ENCODE peak calls at places on chromosomes 5 and 9, in four cellular contexts. C is neural crest cell; Q is CD8-positive, alpha-beta T cell; M is T-helper 9 cell. R is an unnamed sample.

GRCh38 chr5:177313561-177314259 is 2.0 kb upstream of the MXD3 start:
- DNase-seq in C (no peak), Q (no peak), M (no peak), R (no peak)

GRCh38 chr5:150618588-150619281 is 21.7 kb upstream of the SYNPO start:
- DNase-seq in C (no peak), Q (no peak), M (no peak), R (no peak)

GRCh38 chr9:133090752-133091325 is 29.1 kb downstream of the CEL start:
- DNase-seq in C (no peak), Q (no peak), M (no peak), R (no peak)

GRCh38 chr5:169796731-169797130 is 159.7 kb downstream of the DOCK2 start:
- DNase-seq in C (no peak), Q (no peak), M (no peak), R (no peak)

GRCh38 chr5:150509992-150510391 is 2.1 kb downstream of the NDST1 start:
- DNase-seq in C (no peak), Q (no peak), M (no peak), R (no peak)

GRCh38 chr5:16066810-16067209 is 112.8 kb downstream of the MARCHF11 start:
- DNase-seq in C (no peak), Q (no peak), M (no peak), R (no peak)

GRCh38 chr9:122228191-122228905 is 409 bp downstream of the LHX6 start:
- DNase-seq in C (no peak), Q (no peak), M (no peak), R (no peak)

GRCh38 chr5:157682257-157682656 is 10.9 kb downstream of the C5orf52 start:
- DNase-seq in C (no peak), Q (no peak), M (no peak), R (no peak)

GRCh38 chr5:135033866-135034185 is 202 bp downstream of the PITX1 start:
- DNase-seq in C (no peak), Q (no peak), M (no peak), R (no peak)

GRCh38 chr5:61301345-61301744 is 30.7 kb upstream of the ZSWIM6 start:
- DNase-seq in C (no peak), Q (no peak), M (no peak), R (no peak)

GRCh38 chr9:38039090-38039906 is 29.7 kb downstream of the SHB start:
- DNase-seq in C (peak), Q (no peak), M (no peak), R (no peak)

GRCh38 chr5:170087168-170087817 is 18.4 kb upstream of the FOXI1 start:
- DNase-seq in C (no peak), Q (no peak), M (no peak), R (no peak)

GRCh38 chr5:30765227-30765626 is 428.3 kb upstream of the CDH6 start:
- DNase-seq in C (no peak), Q (no peak), M (no peak), R (no peak)

GRCh38 chr9:36721846-36722588 is 149.3 kb downstream of the MELK start:
- DNase-seq in C (no peak), Q (no peak), M (no peak), R (no peak)

GRCh38 chr9:15248106-15248505 is 58.9 kb downstream of the TTC39B start:
- DNase-seq in C (no peak), Q (no peak), M (no peak), R (no peak)

GRCh38 chr5:78534148-78535009 is 114.2 kb downstream of the LHFPL2 start:
- DNase-seq in C (no peak), Q (no peak), M (no peak), R (no peak)

GRCh38 chr9:133759946-133760345 is 21.8 kb upstream of the SARDH start:
- DNase-seq in C (no peak), Q (no peak), M (no peak), R (no peak)

GRCh38 chr5:101143526-101143925 is 240.4 kb upstream of the ST8SIA4 start:
- DNase-seq in C (no peak), Q (no peak), M (no peak), R (no peak)

GRCh38 chr5:128546658-128547281 is 8.7 kb upstream of the FBN2 start:
- DNase-seq in C (no peak), Q (no peak), M (no peak), R (no peak)

GRCh38 chr9:19992556-19992955 is 203.7 kb upstream of the SLC24A2 start:
- DNase-seq in C (no peak), Q (no peak), M (no peak), R (no peak)

GRCh38 chr9:21970800-21971620 is 23.2 kb downstream of the CDKN2A start:
- DNase-seq in C (no peak), Q (no peak), M (no peak), R (no peak)

GRCh38 chr9:127489471-127490115 is 38.3 kb downstream of the LRSAM1 start:
- DNase-seq in C (peak), Q (no peak), M (no peak), R (no peak)

GRCh38 chr5:142617416-142617815 is 68.5 kb downstream of the FGF1 start:
- DNase-seq in C (no peak), Q (no peak), M (no peak), R (no peak)

GRCh38 chr5:17316973-17317459 is 99.6 kb downstream of the BASP1 start:
- DNase-seq in C (no peak), Q (no peak), M (no peak), R (no peak)

GRCh38 chr5:10760033-10760975 is 730 bp downstream of the DAP start:
- DNase-seq in C (peak), Q (no peak), M (no peak), R (no peak)

GRCh38 chr9:75238311-75238976 is 150.1 kb downstream of the OSTF1 start:
- DNase-seq in C (peak), Q (peak), M (peak), R (peak)

GRCh38 chr9:22643541-22643940 is 196.9 kb downstream of the DMRTA1 start:
- DNase-seq in C (no peak), Q (no peak), M (no peak), R (no peak)

GRCh38 chr5:149181702-149182101 is 40.4 kb downstream of the ABLIM3 start:
- DNase-seq in C (no peak), Q (no peak), M (no peak), R (no peak)

GRCh38 chr5:38793099-38793498 is 52.7 kb upstream of the OSMR start:
- DNase-seq in C (no peak), Q (no peak), M (no peak), R (no peak)

GRCh38 chr9:92242779-92243136 is 50.7 kb downstream of the IARS1 start:
- DNase-seq in C (no peak), Q (no peak), M (no peak), R (no peak)

GRCh38 chr5:180135967-180136641 is 64.5 kb upstream of the RNF130 start:
- DNase-seq in C (no peak), Q (no peak), M (no peak), R (no peak)

GRCh38 chr9:111949919-111950318 is 53.3 kb downstream of the UGCG start:
- DNase-seq in C (no peak), Q (no peak), M (no peak), R (no peak)

GRCh38 chr5:141777130-141777529 is 95.1 kb upstream of the ARAP3 start:
- DNase-seq in C (no peak), Q (no peak), M (no peak), R (no peak)

GRCh38 chr5:55601209-55601618 is 66.5 kb upstream of the PLPP1 start:
- DNase-seq in C (no peak), Q (no peak), M (no peak), R (no peak)

GRCh38 chr5:174311121-174311520 is 265.6 kb downstream of the NSG2 start:
- DNase-seq in C (no peak), Q (no peak), M (no peak), R (no peak)

GRCh38 chr5:1216211-1216917 is 8.8 kb upstream of the SLC6A18 start:
- DNase-seq in C (no peak), Q (no peak), M (no peak), R (no peak)

GRCh38 chr9:125085703-125086477 is 57.4 kb downstream of the SCAI start:
- DNase-seq in C (no peak), Q (no peak), M (no peak), R (no peak)

R was measured in T-helper 22 cell.